ENCODE peak calls at places on chromosomes 1 and 21, in nine cellular contexts. S is brain microvascular endothelial cell; W is activated CD4-positive, alpha-beta T cell treated with anti-CD3 and anti-CD28 coated beads, Interleukin-2, amount 50 U/mL, for 1 hour; T is Ammon's horn; H is EL; N is iPS-NIHi11; F is GM04504; D is HEK293T; E is stimulated activated CD4-positive, alpha-beta T cell treated with anti-CD3 and anti-CD28 coated beads, Interleukin-4, amount 100 ng/mL, for 1 hour. O is an unnamed sample.

GRCh38 chr1:16888806-16889178 is 7.0 kb upstream of the RNU1-2 start:
- DNase-seq in S (no peak), W (no peak), T (peak; percentile 23), H (no peak), N (peak; percentile 61), F (no peak), D (no peak), E (no peak), O (no peak)

GRCh38 chr1:156480015-156480368 is 20.6 kb downstream of the MEF2D start:
- DNase-seq in S (no peak), W (no peak), T (no peak), H (no peak), N (no peak), F (no peak), D (no peak), E (no peak), O (no peak)

GRCh38 chr1:3490046-3490745 is 35.7 kb downstream of the ARHGEF16 start:
- DNase-seq in S (no peak), W (no peak), T (no peak), H (no peak), N (no peak), F (no peak), D (no peak), E (no peak), O (no peak)

GRCh38 chr1:42172394-42173133 is 8.0 kb upstream of the GUCA2A start:
- DNase-seq in S (no peak), W (no peak), T (peak; percentile 15), H (no peak), N (no peak), F (no peak), D (no peak), E (no peak), O (no peak)

GRCh38 chr1:205069371-205070125 is 14.7 kb downstream of the TMEM81 start:
- DNase-seq in S (no peak), W (no peak), T (no peak), H (no peak), N (no peak), F (no peak), D (no peak), E (no peak), O (no peak)

GRCh38 chr1:185843971-185844370 is 109.8 kb downstream of the HMCN1 start:
- DNase-seq in S (no peak), W (no peak), T (no peak), H (no peak), N (no peak), F (no peak), D (no peak), E (no peak), O (no peak)

GRCh38 chr1:226953175-226953800 is 13.2 kb downstream of the COQ8A start:
- DNase-seq in S (no peak), W (no peak), T (no peak), H (no peak), N (no peak), F (no peak), D (no peak), E (no peak), O (no peak)

GRCh38 chr1:27561126-27561899 is 42.6 kb downstream of the AHDC1 start:
- DNase-seq in S (no peak), W (no peak), T (peak; percentile 54), H (no peak), N (no peak), F (no peak), D (no peak), E (no peak), O (no peak)

GRCh38 chr1:224237094-224237881 is 54.2 kb downstream of the DEGS1 start:
- DNase-seq in S (no peak), W (no peak), T (no peak), H (no peak), N (no peak), F (no peak), D (no peak), E (no peak), O (no peak)

GRCh38 chr1:44294588-44295007 is 60.5 kb downstream of the ERI3 start:
- DNase-seq in S (peak; percentile 10), W (no peak), T (peak; percentile 60), H (peak; percentile 80), N (peak; percentile 72), F (peak; percentile 97), D (peak; percentile 56), E (no peak), O (no peak)

GRCh38 chr21:36788116-36788515 is 89.2 kb downstream of the SIM2 start:
- DNase-seq in S (no peak), W (no peak), T (no peak), H (peak; percentile 39), N (no peak), F (no peak), D (no peak), E (no peak), O (no peak)

GRCh38 chr1:6523566-6523965 is 30.7 kb downstream of the NOL9 start:
- DNase-seq in S (no peak), W (no peak), T (peak; percentile 46), H (peak; percentile 48), N (peak; percentile 83), F (no peak), D (peak; percentile 68), E (no peak), O (no peak)

GRCh38 chr1:179141592-179142244 is 59.8 kb downstream of the TOR3A start:
- DNase-seq in S (peak; percentile 69), W (no peak), T (no peak), H (peak; percentile 76), N (no peak), F (peak; percentile 42), D (no peak), E (peak; percentile 18), O (no peak)

GRCh38 chr1:205456868-205457724 is 1.3 kb upstream of the BLACAT1 start:
- DNase-seq in S (no peak), W (peak; percentile 14), T (no peak), H (no peak), N (peak; percentile 75), F (no peak), D (peak; percentile 62), E (peak; percentile 6), O (no peak)

GRCh38 chr1:30589083-30589482 is 134.3 kb downstream of the MATN1 start:
- DNase-seq in S (no peak), W (no peak), T (no peak), H (no peak), N (no peak), F (no peak), D (no peak), E (no peak), O (no peak)

GRCh38 chr1:217713223-217713622 is 82.1 kb downstream of the SPATA17 start:
- DNase-seq in S (no peak), W (no peak), T (no peak), H (peak; percentile 8), N (no peak), F (no peak), D (no peak), E (no peak), O (no peak)

GRCh38 chr1:58823481-58824010 is 39.7 kb upstream of the JUN start:
- DNase-seq in S (peak; percentile 93), W (no peak), T (no peak), H (peak; percentile 90), N (peak; percentile 5), F (peak; percentile 54), D (no peak), E (no peak), O (no peak)

GRCh38 chr21:42406201-42406601 is 2.5 kb downstream of the UBASH3A start:
- DNase-seq in S (no peak), W (peak; percentile 43), T (no peak), H (no peak), N (no peak), F (no peak), D (no peak), E (peak; percentile 50), O (peak; percentile 39)

GRCh38 chr21:31671931-31672330 is 12.4 kb downstream of the SOD1 start:
- DNase-seq in S (no peak), W (no peak), T (no peak), H (no peak), N (no peak), F (no peak), D (no peak), E (no peak), O (no peak)

GRCh38 chr1:118785246-118785645 is 202.9 kb downstream of the TBX15 start:
- DNase-seq in S (peak; percentile 14), W (no peak), T (no peak), H (peak; percentile 16), N (no peak), F (no peak), D (no peak), E (no peak), O (no peak)

GRCh38 chr1:214234635-214235025 is 46.3 kb upstream of the SMYD2 start:
- DNase-seq in S (no peak), W (no peak), T (no peak), H (peak; percentile 36), N (no peak), F (no peak), D (no peak), E (no peak), O (no peak)

GRCh38 chr1:3313579-3313955 is 140.9 kb upstream of the ARHGEF16 start:
- DNase-seq in S (peak; percentile 83), W (no peak), T (peak; percentile 85), H (peak; percentile 88), N (peak; percentile 69), F (peak; percentile 79), D (no peak), E (no peak), O (no peak)

GRCh38 chr21:26148071-26148470 is 22.5 kb downstream of the APP start:
- DNase-seq in S (peak; percentile 17), W (no peak), T (no peak), H (peak; percentile 87), N (peak; percentile 62), F (no peak), D (no peak), E (no peak), O (no peak)

GRCh38 chr1:27395441-27396195 is 3.2 kb downstream of the GPR3 start:
- DNase-seq in S (peak; percentile 48), W (peak; percentile 80), T (peak; percentile 69), H (peak; percentile 72), N (peak; percentile 87), F (peak; percentile 35), D (peak; percentile 86), E (peak; percentile 77), O (peak; percentile 70)

GRCh38 chr1:51653127-51653526 is 36.2 kb downstream of the OSBPL9 start:
- DNase-seq in S (no peak), W (no peak), T (no peak), H (no peak), N (no peak), F (no peak), D (no peak), E (no peak), O (no peak)

GRCh38 chr1:6586404-6586816 is 6.6 kb downstream of the ZBTB48 start:
- DNase-seq in S (no peak), W (no peak), T (no peak), H (no peak), N (no peak), F (no peak), D (no peak), E (no peak), O (no peak)

GRCh38 chr21:26850116-26850643 is 5.0 kb upstream of the ADAMTS1 start:
- DNase-seq in S (no peak), W (no peak), T (peak; percentile 32), H (peak; percentile 66), N (no peak), F (no peak), D (no peak), E (no peak), O (peak; percentile 44)

GRCh38 chr1:64072089-64072835 is 131.2 kb upstream of the UBE2U start:
- DNase-seq in S (no peak), W (no peak), T (no peak), H (peak; percentile 44), N (no peak), F (no peak), D (no peak), E (no peak), O (no peak)

GRCh38 chr1:46277658-46278373 is 25.6 kb downstream of the LRRC41 start:
- DNase-seq in S (no peak), W (no peak), T (no peak), H (no peak), N (no peak), F (no peak), D (no peak), E (no peak), O (no peak)

GRCh38 chr1:79497193-79497773 is 490.8 kb upstream of the ADGRL4 start:
- DNase-seq in S (peak; percentile 29), W (no peak), T (peak; percentile 8), H (peak; percentile 41), N (peak; percentile 42), F (peak; percentile 4), D (peak; percentile 58), E (no peak), O (peak; percentile 7)

GRCh38 chr1:170239445-170239844 is 93.7 kb downstream of the NTMT2 start:
- DNase-seq in S (no peak), W (no peak), T (no peak), H (no peak), N (no peak), F (no peak), D (no peak), E (no peak), O (no peak)

O was measured in CD4-positive, CD25-positive, alpha-beta regulatory T cell.